ENCODE peak calls at places on chromosome 4, in six cellular contexts. F is PC-3, J is IMR-90, T is GM12878, G is body of pancreas, W is upper lobe of right lung. Q is an unnamed sample.

GRCh38 chr4:186881521-186882220 is 158.0 kb upstream of the FAT1 start:
- DNase-seq in W (no peak), G (no peak), F (peak), J (peak), T (no peak), Q (peak)

GRCh38 chr4:25406081-25406692 is 29.1 kb downstream of the ANAPC4 start:
- DNase-seq in T (no peak), G (no peak), F (no peak), W (no peak), J (peak), Q (no peak)

GRCh38 chr4:40828661-40829060 is 78.9 kb downstream of the NSUN7 start:
- DNase-seq in W (no peak), T (no peak), J (no peak), F (no peak), G (no peak), Q (no peak)

GRCh38 chr4:68338625-68339024 is 11.3 kb downstream of the YTHDC1 start:
- DNase-seq in F (no peak), G (no peak), J (no peak), T (no peak), W (no peak), Q (no peak)

GRCh38 chr4:173235050-173235449 is 66.4 kb downstream of the GALNT7 start:
- DNase-seq in T (no peak), G (no peak), F (no peak), J (no peak), W (no peak), Q (no peak)

GRCh38 chr4:79341893-79342653 is 16.2 kb upstream of the NAA11 start:
- DNase-seq in J (no peak), G (no peak), F (no peak), W (no peak), T (no peak), Q (no peak)

GRCh38 chr4:95181446-95182306 is 367.1 kb downstream of the UNC5C start:
- DNase-seq in W (no peak), J (peak), T (no peak), F (peak), G (no peak), Q (no peak)

GRCh38 chr4:175514174-175514573 is 297.9 kb downstream of the GPM6A start:
- DNase-seq in G (no peak), T (no peak), W (no peak), F (no peak), J (no peak), Q (no peak)

GRCh38 chr4:159464302-159464701 is 361.4 kb downstream of the RAPGEF2 start:
- DNase-seq in G (no peak), W (no peak), T (no peak), J (no peak), F (no peak), Q (no peak)

GRCh38 chr4:72275381-72275780 is 243.6 kb downstream of the NPFFR2 start:
- DNase-seq in T (no peak), G (no peak), J (no peak), F (no peak), W (no peak), Q (no peak)

GRCh38 chr4:91243132-91243531 is 1060.6 kb upstream of the GRID2 start:
- DNase-seq in G (peak), T (no peak), F (peak), W (peak), J (no peak), Q (no peak)

GRCh38 chr4:57114973-57115372 is 4.8 kb upstream of the IGFBP7 start:
- DNase-seq in G (no peak), W (no peak), J (peak), T (no peak), F (no peak), Q (no peak)

GRCh38 chr4:65917486-65917885 is 247.2 kb upstream of the EPHA5 start:
- DNase-seq in T (no peak), J (no peak), W (no peak), G (no peak), F (peak), Q (no peak)

GRCh38 chr4:168631241-168632151 is 134.6 kb downstream of the PALLD start:
- DNase-seq in J (peak), T (no peak), W (peak), G (peak), F (peak), Q (peak)

GRCh38 chr4:15100994-15101695 is 98.9 kb downstream of the CPEB2 start:
- DNase-seq in G (no peak), W (no peak), J (peak), F (peak), T (no peak), Q (no peak)

GRCh38 chr4:2842667-2843022 is 999 bp upstream of the ADD1 start:
- DNase-seq in T (no peak), J (no peak), F (no peak), G (no peak), W (no peak), Q (no peak)

GRCh38 chr4:92501456-92501855 is 197.7 kb downstream of the GRID2 start:
- DNase-seq in J (no peak), G (peak), T (no peak), W (no peak), F (no peak), Q (no peak)

GRCh38 chr4:88814043-88814617 is 116.5 kb upstream of the NAP1L5 start:
- DNase-seq in G (peak), T (no peak), J (no peak), F (no peak), W (no peak), Q (no peak)

GRCh38 chr4:19575959-19576358 is 675.7 kb upstream of the SLIT2 start:
- DNase-seq in F (no peak), G (no peak), T (no peak), J (no peak), W (no peak), Q (no peak)

GRCh38 chr4:112633477-112634235 is 3.1 kb downstream of the ZGRF1 start:
- DNase-seq in T (peak), J (peak), W (no peak), F (peak), G (no peak), Q (peak)

DNA sequence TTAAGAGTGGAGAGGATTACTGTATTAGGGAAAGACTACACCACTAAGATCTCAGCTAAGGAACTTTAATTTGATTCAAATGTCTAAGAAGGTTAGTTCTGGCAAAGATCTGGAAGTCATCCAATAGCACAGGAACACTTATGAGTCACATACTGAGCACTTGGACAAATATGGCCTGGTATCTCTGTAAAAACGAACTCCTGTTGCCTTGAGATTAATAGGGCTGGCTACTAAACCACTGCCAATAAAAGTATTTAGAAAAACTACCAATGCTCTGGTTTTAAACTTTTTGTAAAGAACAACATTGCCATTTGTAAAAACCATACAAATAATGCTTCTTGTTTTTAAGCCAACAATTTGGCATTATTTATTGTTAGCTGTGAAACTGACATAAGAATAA is 70.5 kb downstream of the SEC24D start:
- DNase-seq in G (peak), J (peak), W (no peak), T (no peak), F (peak), Q (peak)
- TF ChIP-seq CTCF in G (no peak), J (no peak), W (no peak), T (no peak), F (no peak), Q (no peak)

GRCh38 chr4:147137280-147137679 is 191.6 kb upstream of the TTC29 start:
- DNase-seq in G (no peak), F (no peak), W (no peak), J (no peak), T (no peak), Q (no peak)
- H3K27ac ChIP-seq in G (no peak), F (no peak), W (peak), J (peak), T (no peak), Q (no peak)

DNA sequence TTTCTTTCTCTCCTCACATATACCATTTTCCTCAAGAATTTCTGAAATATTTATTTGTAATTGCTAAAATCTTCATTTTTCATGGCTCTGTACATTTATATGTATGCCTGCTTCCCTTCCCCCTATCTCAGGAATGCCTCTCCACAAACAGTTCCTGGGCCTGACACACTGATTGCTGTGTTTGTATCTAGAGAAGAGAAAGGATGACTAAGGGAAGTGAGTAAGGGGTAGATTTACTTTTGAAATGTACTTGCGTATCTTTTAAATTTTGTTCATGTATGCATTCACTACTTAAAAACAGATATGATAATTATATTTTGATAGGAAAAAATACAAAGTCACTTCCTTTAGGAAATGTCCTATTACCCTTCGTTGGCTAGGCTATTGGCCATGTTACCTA is 790.8 kb downstream of the PCDH18 start:
- DNase-seq in F (peak), T (no peak), G (no peak), J (peak), W (no peak), Q (no peak)
- TF ChIP-seq CTCF in F (no peak), T (no peak), G (no peak), J (no peak), W (no peak), Q (no peak)

DNA sequence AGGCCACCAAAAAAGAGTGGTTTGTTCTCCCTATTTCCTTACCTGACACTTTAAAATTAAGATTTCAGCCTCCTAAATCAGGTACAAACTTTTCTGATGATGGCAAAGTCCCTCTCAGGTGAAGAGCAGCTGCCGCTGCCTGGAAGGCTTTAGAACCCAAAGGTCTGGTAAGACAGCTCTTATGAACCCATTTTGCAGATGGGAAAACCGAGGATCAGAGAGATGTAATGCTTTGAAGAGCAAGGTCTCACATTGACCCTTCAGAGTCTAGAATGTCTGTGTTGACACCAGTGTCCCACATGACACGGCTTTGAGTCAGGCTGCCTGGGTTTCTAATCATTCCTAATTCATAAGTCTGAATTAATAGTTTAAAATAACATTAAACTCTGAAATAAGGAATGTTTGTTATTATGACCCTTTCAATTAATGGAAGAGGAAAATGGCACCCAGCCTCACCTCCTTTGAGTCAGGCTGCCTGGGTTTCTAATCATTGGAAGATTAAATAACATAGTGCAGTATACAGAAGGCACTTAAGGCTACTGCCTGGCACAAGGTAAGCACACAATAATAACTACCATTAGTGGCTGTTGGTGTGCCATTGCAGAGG is 27.9 kb upstream of the KIAA0232 start:
- DNase-seq in W (no peak), G (no peak), J (no peak), T (no peak), F (no peak), Q (no peak)
- H3K27ac ChIP-seq in W (no peak), G (no peak), J (no peak), T (no peak), F (no peak), Q (no peak)

GRCh38 chr4:121195649-121196048 is 31.5 kb upstream of the TNIP3 start:
- DNase-seq in T (no peak), W (no peak), G (no peak), J (no peak), F (no peak), Q (no peak)

GRCh38 chr4:121200795-121201472 is 36.8 kb upstream of the TNIP3 start:
- DNase-seq in G (no peak), J (no peak), W (no peak), F (no peak), T (peak), Q (no peak)

GRCh38 chr4:121198261-121198660 is 34.1 kb upstream of the TNIP3 start:
- DNase-seq in T (no peak), F (no peak), G (no peak), J (no peak), W (no peak), Q (no peak)

DNA sequence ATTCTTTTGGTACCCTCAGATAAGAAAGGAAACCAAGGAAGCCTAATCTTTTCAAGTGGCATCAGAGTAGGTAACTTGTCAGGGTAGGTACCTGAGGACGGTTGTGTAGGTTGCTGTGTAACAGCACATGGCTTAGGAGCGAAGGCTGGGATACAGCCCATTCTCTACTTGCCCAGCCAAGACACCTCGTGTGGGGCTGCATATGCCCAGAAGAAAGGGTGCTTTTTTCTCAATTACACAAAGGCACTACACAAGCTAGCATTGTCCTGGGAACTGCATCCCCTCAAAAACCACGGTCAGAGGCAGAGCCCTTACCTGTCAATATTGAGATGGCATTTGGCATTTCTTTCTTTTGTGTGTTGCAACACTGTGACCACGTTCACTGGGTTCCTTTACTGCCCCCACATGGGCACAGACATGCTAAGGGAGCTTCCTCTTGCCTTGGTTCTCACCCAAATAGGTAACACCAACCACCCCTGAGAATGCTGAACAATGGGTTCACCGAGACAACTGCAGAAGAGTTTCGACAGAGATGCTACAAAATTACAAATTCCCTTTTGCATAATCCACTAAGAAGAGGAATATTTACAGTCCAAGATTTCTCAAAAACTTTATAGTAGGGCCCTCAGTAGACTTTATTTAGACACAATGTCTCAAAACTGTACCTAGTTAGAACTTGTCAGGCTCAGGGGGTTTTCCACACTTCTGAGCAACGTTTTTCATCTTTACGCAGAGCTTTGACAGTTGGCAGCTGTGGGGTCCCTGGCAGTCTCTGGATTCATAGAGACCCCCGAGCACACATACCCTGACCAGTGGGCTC is 35.8 kb upstream of the TNIP3 start:
- DNase-seq in G (no peak), F (no peak), T (peak), W (no peak), J (no peak), Q (no peak)
- TF ChIP-seq CTCF in G (no peak), F (no peak), T (peak), W (no peak), J (no peak), Q (no peak)

GRCh38 chr4:132955146-132955545 is 193.9 kb upstream of the PCDH10 start:
- DNase-seq in J (no peak), T (no peak), G (no peak), F (no peak), W (no peak), Q (no peak)
- H3K27ac ChIP-seq in J (no peak), T (no peak), G (no peak), F (no peak), W (no peak), Q (no peak)

GRCh38 chr4:154807042-154807630 is 26.1 kb downstream of the RBM46 start:
- DNase-seq in G (no peak), W (no peak), T (peak), F (peak), J (peak), Q (peak)
- TF ChIP-seq CTCF in G (peak), W (peak), T (peak), F (peak), J (peak), Q (peak)

GRCh38 chr4:149785686-149786431 is 29.8 kb downstream of the IQCM start:
- DNase-seq in F (peak), J (peak), T (no peak), W (no peak), G (no peak), Q (no peak)

GRCh38 chr4:149793459-149793858 is 22.2 kb downstream of the IQCM start:
- DNase-seq in T (no peak), J (peak), W (no peak), F (peak), G (no peak), Q (peak)

GRCh38 chr4:149791836-149792235 is 23.8 kb downstream of the IQCM start:
- DNase-seq in J (peak), W (no peak), T (no peak), F (no peak), G (no peak), Q (no peak)

GRCh38 chr4:149788286-149788685 is 27.4 kb downstream of the IQCM start:
- DNase-seq in G (no peak), J (no peak), T (no peak), W (no peak), F (no peak), Q (no peak)

GRCh38 chr4:149790172-149790907 is 25.3 kb downstream of the IQCM start:
- DNase-seq in J (no peak), F (peak), T (no peak), W (no peak), G (no peak), Q (no peak)
- H3K27ac ChIP-seq in J (no peak), F (no peak), T (no peak), W (no peak), G (no peak), Q (no peak)

GRCh38 chr4:77023920-77024319 is 51.9 kb downstream of the CCNI start:
- DNase-seq in W (no peak), J (no peak), F (no peak), T (no peak), G (no peak), Q (no peak)
- TF ChIP-seq CTCF in W (no peak), J (no peak), F (no peak), T (no peak), G (no peak), Q (no peak)

GRCh38 chr4:31023109-31023508 is 302.9 kb downstream of the PCDH7 start:
- DNase-seq in F (no peak), J (no peak), W (no peak), G (no peak), T (no peak), Q (no peak)

GRCh38 chr4:31021008-31021407 is 300.8 kb downstream of the PCDH7 start:
- DNase-seq in F (no peak), G (no peak), T (no peak), W (no peak), J (no peak), Q (no peak)

GRCh38 chr4:31023724-31024123 is 303.6 kb downstream of the PCDH7 start:
- DNase-seq in G (no peak), J (no peak), W (no peak), F (no peak), T (no peak), Q (no peak)

GRCh38 chr4:31020363-31020762 is 300.2 kb downstream of the PCDH7 start:
- DNase-seq in J (no peak), G (no peak), W (no peak), F (no peak), T (no peak), Q (no peak)

GRCh38 chr4:31022702-31023101 is 302.5 kb downstream of the PCDH7 start:
- DNase-seq in G (no peak), W (no peak), T (no peak), J (no peak), F (no peak), Q (no peak)
- H3K27ac ChIP-seq in G (no peak), W (no peak), T (no peak), J (no peak), F (no peak), Q (no peak)

Q was measured in RWPE1.